ENCODE peak calls at places on chromosomes 16 and 17, in five cellular contexts. P is stimulated activated CD8-positive, alpha-beta memory T cell treated with anti-CD3 and anti-CD28 coated beads, Interleukin-12 subunit alpha, Interleukin-12 subunit beta, amount 100 ng/mL, for 4 hours; B is AG08396; G is mucosa of gallbladder; N is posterior vena cava. W is an unnamed sample.

GRCh38 chr16:70658921-70659320 is 12.6 kb downstream of the IL34 start:
- DNase-seq in N (no peak), P (no peak), B (no peak), G (no peak), W (no peak)

GRCh38 chr16:58644765-58645487 is 15.3 kb upstream of the CNOT1 start:
- DNase-seq in P (no peak), N (no peak), B (no peak), G (no peak), W (no peak)

GRCh38 chr16:67430504-67431076 is 331 bp upstream of the HSD11B2 start:
- DNase-seq in G (peak), P (peak), N (no peak), B (no peak), W (peak)

GRCh38 chr16:79912592-79913310 is 312.2 kb upstream of the MAF start:
- DNase-seq in B (no peak), N (no peak), G (no peak), P (no peak), W (no peak)

GRCh38 chr17:48626470-48627241 is 498 bp upstream of the HOXB9 start:
- DNase-seq in B (no peak), N (no peak), P (peak), G (no peak), W (peak)

GRCh38 chr16:35569413-35569812 is 2110.0 kb downstream of the TP53TG3F start:
- DNase-seq in N (no peak), B (no peak), G (no peak), P (no peak), W (no peak)

GRCh38 chr17:58084317-58084981 is 1.2 kb downstream of the DYNLL2 start:
- DNase-seq in G (no peak), P (no peak), B (no peak), N (no peak), W (peak)

GRCh38 chr16:4586297-4586696 is 28.4 kb downstream of the UBALD1 start:
- DNase-seq in P (no peak), G (no peak), N (no peak), B (no peak), W (no peak)

GRCh38 chr17:51487947-51488346 is 227.6 kb downstream of the UTP18 start:
- DNase-seq in N (no peak), B (no peak), G (no peak), P (no peak), W (no peak)

GRCh38 chr17:73338050-73338491 is 26.3 kb upstream of the CDC42EP4 start:
- DNase-seq in B (peak), N (no peak), P (no peak), G (no peak), W (no peak)

GRCh38 chr17:71519285-71519684 is 601.5 kb upstream of the SOX9 start:
- DNase-seq in N (no peak), G (no peak), B (no peak), P (no peak), W (no peak)

GRCh38 chr17:38353084-38353604 is 1.5 kb downstream of the SOCS7 start:
- DNase-seq in B (no peak), G (no peak), N (peak), P (no peak), W (no peak)

GRCh38 chr17:35028531-35029262 is 34.8 kb downstream of the RFFL start:
- DNase-seq in G (no peak), B (no peak), P (no peak), N (no peak), W (no peak)

GRCh38 chr16:64089697-64090096 is 1032.2 kb downstream of the CDH11 start:
- DNase-seq in N (no peak), B (no peak), G (no peak), P (no peak), W (no peak)

GRCh38 chr17:72931635-72932034 is 160.9 kb downstream of the SLC39A11 start:
- DNase-seq in P (no peak), G (no peak), B (no peak), N (no peak), W (no peak)

GRCh38 chr17:17783121-17783824 is 53.5 kb downstream of the SREBF1 start:
- DNase-seq in B (peak), P (peak), N (peak), G (peak), W (peak)

GRCh38 chr16:51343411-51343810 is 192.3 kb upstream of the SALL1 start:
- DNase-seq in P (no peak), B (no peak), G (no peak), N (no peak), W (no peak)

GRCh38 chr16:73172621-73173312 is 124.8 kb upstream of the ZFHX3 start:
- DNase-seq in B (peak), P (no peak), G (peak), N (peak), W (peak)

GRCh38 chr16:1816396-1817275 is 10.0 kb downstream of the HAGH start:
- DNase-seq in G (no peak), P (no peak), N (peak), B (no peak), W (no peak)

GRCh38 chr16:15736529-15736928 is 86.5 kb downstream of the NDE1 start:
- DNase-seq in B (no peak), P (no peak), G (no peak), N (no peak), W (no peak)

GRCh38 chr17:74959826-74960738 is 12.5 kb downstream of the HID1 start:
- DNase-seq in P (no peak), N (no peak), B (peak), G (no peak), W (no peak)

GRCh38 chr16:1945559-1946391 is 2.8 kb upstream of the MSRB1 start:
- DNase-seq in N (no peak), P (no peak), G (no peak), B (no peak), W (no peak)

GRCh38 chr17:1766382-1767135 is 4.7 kb downstream of the SERPINF1 start:
- DNase-seq in N (no peak), G (no peak), B (no peak), P (no peak), W (no peak)

GRCh38 chr16:80619824-80620223 is 79.0 kb downstream of the DYNLRB2 start:
- DNase-seq in G (no peak), N (no peak), B (no peak), P (no peak), W (no peak)

GRCh38 chr16:84074721-84075120 is 32.1 kb upstream of the SLC38A8 start:
- DNase-seq in N (no peak), B (no peak), P (no peak), G (no peak), W (no peak)

GRCh38 chr17:7237761-7238417 is 1.4 kb downstream of the PHF23 start:
- DNase-seq in N (peak), P (peak), G (peak), B (peak), W (peak)

GRCh38 chr16:69270395-69270794 is 40.8 kb upstream of the VPS4A start:
- DNase-seq in G (no peak), P (no peak), N (no peak), B (no peak), W (no peak)

GRCh38 chr16:13439766-13440165 is 480.2 kb upstream of the ERCC4 start:
- DNase-seq in B (no peak), P (no peak), N (no peak), G (no peak), W (no peak)

GRCh38 chr16:17448640-17449638 is 21.8 kb downstream of the XYLT1 start:
- DNase-seq in G (no peak), B (no peak), P (peak), N (no peak), W (peak)

GRCh38 chr16:54204756-54205155 is 81.8 kb downstream of the IRX3 start:
- DNase-seq in N (no peak), G (no peak), B (no peak), P (no peak), W (no peak)

GRCh38 chr17:44758414-44759095 is at the start of gene ADAM11:
- DNase-seq in B (peak), G (no peak), P (no peak), N (no peak), W (no peak)

GRCh38 chr17:13562271-13562800 is 39.4 kb downstream of the HS3ST3A1 start:
- DNase-seq in G (no peak), P (no peak), N (peak), B (no peak), W (no peak)

GRCh38 chr17:74431568-74432483 is at the start of gene GPRC5C:
- DNase-seq in B (no peak), P (peak), G (peak), N (no peak), W (peak)